ENCODE peak calls at places on chromosomes 3 and 15, in nine cellular contexts. L is WERI-Rb-1; C is endodermal cell; N is CD8-positive, alpha-beta T cell; H is A549; X is heart left ventricle; A is adrenal gland; W is mammary epithelial cell; G is tibial nerve. J is an unnamed sample.
A peak's percentile ranks its signal among the peaks of the same experiment; 100 is the strongest.

GRCh38 chr15:45169608-45170480 is 17.9 kb downstream of the SHF start:
- DNase-seq in L (peak; percentile 70), C (no peak), N (no peak), H (no peak), X (no peak), A (no peak), W (no peak), G (no peak), J (no peak)

GRCh38 chr3:76726034-76726433 is 313.9 kb upstream of the ROBO2 start:
- DNase-seq in L (no peak), C (no peak), N (no peak), H (no peak), X (no peak), A (no peak), W (no peak), G (no peak), J (no peak)

GRCh38 chr3:119743921-119744320 is 38.0 kb upstream of the NR1I2 start:
- DNase-seq in L (no peak), C (no peak), N (no peak), H (no peak), X (no peak), A (no peak), W (no peak), G (no peak), J (no peak)

GRCh38 chr3:158775001-158775400 is 26.9 kb upstream of the MFSD1 start:
- DNase-seq in L (no peak), C (no peak), N (no peak), H (no peak), X (no peak), A (no peak), W (no peak), G (no peak), J (no peak)

GRCh38 chr3:10600159-10601125 is 95.1 kb upstream of the ATP2B2 start:
- DNase-seq in L (peak; percentile 35), C (no peak), N (no peak), H (no peak), X (no peak), A (no peak), W (peak; percentile 42), G (no peak), J (no peak)

GRCh38 chr15:61621146-61621545 is 392.0 kb upstream of the RORA start:
- DNase-seq in L (peak; percentile 70), C (peak; percentile 88), N (no peak), H (peak; percentile 26), X (no peak), A (no peak), W (peak; percentile 10), G (no peak), J (peak; percentile 12)

GRCh38 chr3:61627768-61628185 is 66.4 kb downstream of the PTPRG start:
- DNase-seq in L (no peak), C (no peak), N (no peak), H (peak; percentile 68), X (no peak), A (peak; percentile 84), W (peak; percentile 36), G (peak; percentile 24), J (no peak)

GRCh38 chr3:20013396-20013795 is 1.3 kb upstream of the PP2D1 start:
- DNase-seq in L (no peak), C (no peak), N (no peak), H (no peak), X (no peak), A (no peak), W (peak; percentile 15), G (no peak), J (no peak)

GRCh38 chr3:40574661-40575060 is 49.9 kb downstream of the ZNF621 start:
- DNase-seq in L (no peak), C (no peak), N (no peak), H (no peak), X (no peak), A (no peak), W (no peak), G (no peak), J (no peak)

GRCh38 chr3:159814161-159814560 is 174.5 kb upstream of the IL12A start:
- DNase-seq in L (no peak), C (no peak), N (no peak), H (peak; percentile 45), X (no peak), A (no peak), W (peak; percentile 89), G (no peak), J (no peak)

GRCh38 chr15:78540955-78541743 is 905 bp downstream of the PSMA4 start:
- DNase-seq in L (no peak), C (no peak), N (no peak), H (peak; percentile 12), X (no peak), A (no peak), W (peak; percentile 5), G (no peak), J (peak; percentile 42)

GRCh38 chr15:78541744-78542034 is 1.4 kb downstream of the PSMA4 start:
- DNase-seq in L (no peak), C (no peak), N (no peak), H (no peak), X (no peak), A (no peak), W (no peak), G (no peak), J (no peak)

GRCh38 chr15:78538358-78538757 is 1.9 kb upstream of the PSMA4 start:
- DNase-seq in L (no peak), C (no peak), N (no peak), H (no peak), X (no peak), A (no peak), W (no peak), G (no peak), J (no peak)

GRCh38 chr15:78542647-78543046 is 2.4 kb downstream of the PSMA4 start:
- DNase-seq in L (no peak), C (no peak), N (no peak), H (no peak), X (no peak), A (no peak), W (no peak), G (no peak), J (no peak)

GRCh38 chr15:78540135-78540954 is at the start of gene PSMA4:
- DNase-seq in L (peak; percentile 93), C (peak; percentile 95), N (peak; percentile 95), H (peak; percentile 95), X (peak; percentile 94), A (peak; percentile 91), W (peak; percentile 78), G (peak; percentile 92), J (peak; percentile 94)
- TF ChIP-seq CTCF in L (no peak), C (peak; percentile 43), N (no peak), H (no peak), X (peak; percentile 28), A (no peak), W (no peak), G (no peak), J (no peak)

GRCh38 chr3:140922634-140923033 is 19.0 kb upstream of the SLC25A36 start:
- DNase-seq in L (no peak), C (no peak), N (no peak), H (peak; percentile 19), X (no peak), A (no peak), W (no peak), G (no peak), J (peak; percentile 32)
- TF ChIP-seq CTCF in L (peak; percentile 33), C (peak; percentile 79), N (peak; percentile 44), H (peak; percentile 43), X (no peak), A (peak; percentile 43), W (peak; percentile 26), G (no peak), J (peak; percentile 31)

GRCh38 chr15:92953997-92954396 is 53.9 kb downstream of the CHD2 start:
- DNase-seq in L (no peak), C (no peak), N (no peak), H (no peak), X (no peak), A (no peak), W (no peak), G (no peak), J (no peak)

GRCh38 chr15:92953569-92953968 is 53.4 kb downstream of the CHD2 start:
- DNase-seq in L (no peak), C (no peak), N (no peak), H (no peak), X (no peak), A (no peak), W (no peak), G (no peak), J (no peak)

GRCh38 chr15:92952451-92952850 is 52.3 kb downstream of the CHD2 start:
- DNase-seq in L (no peak), C (no peak), N (no peak), H (no peak), X (no peak), A (no peak), W (no peak), G (no peak), J (no peak)

GRCh38 chr15:92955706-92956105 is 55.6 kb downstream of the CHD2 start:
- DNase-seq in L (no peak), C (no peak), N (no peak), H (no peak), X (no peak), A (no peak), W (no peak), G (no peak), J (no peak)

DNA sequence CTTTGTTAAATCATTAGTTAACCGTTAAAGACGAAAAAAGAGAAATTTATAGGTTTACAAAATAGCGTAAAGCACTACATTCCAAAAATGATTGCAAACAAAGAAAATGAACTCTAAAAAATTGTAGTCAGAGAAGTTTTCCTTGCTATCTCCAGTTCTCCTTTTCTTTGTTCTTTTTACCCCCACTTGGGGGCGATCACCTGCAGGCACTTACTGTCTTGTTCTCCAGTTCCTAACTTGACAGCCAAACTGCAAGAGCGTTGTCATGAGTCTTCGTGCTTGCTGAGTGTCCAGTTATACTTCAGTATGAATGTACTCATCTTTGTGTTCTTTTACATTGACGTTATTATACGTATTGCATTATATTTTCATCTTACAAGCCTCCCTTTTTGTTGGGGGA is 54.5 kb downstream of the CHD2 start:
- DNase-seq in L (peak; percentile 15), C (no peak), N (no peak), H (peak; percentile 51), X (no peak), A (no peak), W (no peak), G (no peak), J (no peak)
- TF ChIP-seq CTCF in L (peak; percentile 35), C (peak; percentile 76), N (peak; percentile 36), H (peak; percentile 27), X (no peak), A (no peak), W (peak; percentile 45), G (no peak), J (no peak)

GRCh38 chr3:69423756-69424155 is 37.9 kb upstream of the FRMD4B start:
- DNase-seq in L (no peak), C (no peak), N (no peak), H (no peak), X (no peak), A (no peak), W (no peak), G (no peak), J (no peak)

GRCh38 chr3:69425249-69425648 is 39.4 kb upstream of the FRMD4B start:
- DNase-seq in L (peak; percentile 52), C (peak; percentile 71), N (no peak), H (peak; percentile 32), X (no peak), A (no peak), W (peak; percentile 37), G (peak; percentile 20), J (peak; percentile 45)

GRCh38 chr3:69426291-69426690 is 40.4 kb upstream of the FRMD4B start:
- DNase-seq in L (peak; percentile 33), C (no peak), N (no peak), H (no peak), X (no peak), A (no peak), W (no peak), G (no peak), J (no peak)

GRCh38 chr3:69428657-69429255 is 42.9 kb upstream of the FRMD4B start:
- DNase-seq in L (no peak), C (no peak), N (no peak), H (no peak), X (no peak), A (no peak), W (no peak), G (no peak), J (no peak)

GRCh38 chr3:69426905-69427304 is 41.0 kb upstream of the FRMD4B start:
- DNase-seq in L (no peak), C (no peak), N (no peak), H (no peak), X (no peak), A (no peak), W (no peak), G (no peak), J (no peak)
- TF ChIP-seq CTCF in L (no peak), C (peak; percentile 63), N (no peak), H (peak; percentile 25), X (no peak), A (no peak), W (no peak), G (no peak), J (no peak)

J was measured in GM20000.